ENCODE peak calls at places on chromosomes 7 and 10, in nine cellular contexts. X, Q, G, F, C, P, E, Y and A are unnamed samples.

GRCh38 chr10:103691723-103692380 is 163.5 kb downstream of the SH3PXD2A start:
- DNase-seq in F (no peak), G (no peak), C (no peak), Y (peak; percentile 55), Q (no peak), X (no peak), P (no peak), E (no peak), A (no peak)

GRCh38 chr10:106355450-106355849 is 809.1 kb downstream of the SORCS1 start:
- DNase-seq in E (no peak), G (no peak), F (no peak), Q (no peak), P (no peak), C (no peak), X (peak; percentile 36), Y (no peak), A (no peak)

GRCh38 chr7:36289833-36290661 is 99.6 kb upstream of the ANLN start:
- DNase-seq in Y (no peak), X (no peak), E (no peak), Q (no peak), G (no peak), C (no peak), F (no peak), P (no peak), A (peak; percentile 79)

GRCh38 chr7:108385834-108386422 is 70.3 kb downstream of the NRCAM start:
- DNase-seq in E (no peak), C (no peak), X (no peak), P (no peak), G (no peak), Q (no peak), F (no peak), Y (no peak), A (no peak)

GRCh38 chr7:102080371-102081243 is 206.1 kb upstream of the SH2B2 start:
- DNase-seq in G (no peak), F (peak; percentile 27), P (no peak), C (peak; percentile 60), Q (no peak), Y (no peak), X (no peak), E (no peak), A (no peak)

GRCh38 chr10:89351402-89352038 is 23.7 kb downstream of the IFIT3 start:
- DNase-seq in P (no peak), C (no peak), Q (no peak), F (no peak), G (no peak), E (no peak), X (no peak), Y (no peak), A (no peak)

GRCh38 chr10:63103971-63104409 is 29.1 kb upstream of the NRBF2 start:
- DNase-seq in F (no peak), G (no peak), Q (no peak), C (no peak), X (peak; percentile 48), Y (no peak), E (no peak), P (no peak), A (no peak)

GRCh38 chr7:140533394-140533872 is 54.1 kb upstream of the MKRN1 start:
- DNase-seq in X (no peak), Y (no peak), Q (peak; percentile 30), E (no peak), F (no peak), G (no peak), C (peak; percentile 57), P (no peak), A (no peak)

GRCh38 chr7:18619311-18619710 is 123.8 kb downstream of the HDAC9 start:
- DNase-seq in F (no peak), E (no peak), C (no peak), Q (no peak), P (no peak), X (no peak), Y (no peak), G (no peak), A (no peak)

GRCh38 chr10:26439436-26440090 is 1.4 kb downstream of the APBB1IP start:
- DNase-seq in Q (no peak), E (no peak), F (no peak), P (no peak), Y (no peak), G (no peak), X (no peak), C (no peak), A (no peak)

GRCh38 chr7:94687810-94688209 is 31.9 kb upstream of the SGCE start:
- DNase-seq in G (no peak), Q (no peak), P (no peak), F (no peak), E (no peak), Y (no peak), X (no peak), C (no peak), A (no peak)

GRCh38 chr10:14185501-14186045 is 145.2 kb downstream of the FRMD4A start:
- DNase-seq in E (no peak), G (peak; percentile 16), F (no peak), Y (peak; percentile 20), C (no peak), X (peak; percentile 86), Q (no peak), P (no peak), A (no peak)

GRCh38 chr7:11427686-11428273 is 404.2 kb downstream of the THSD7A start:
- DNase-seq in C (no peak), P (no peak), X (peak; percentile 74), F (no peak), G (no peak), Y (no peak), E (no peak), Q (no peak), A (no peak)

GRCh38 chr7:24883632-24884013 is 96.4 kb downstream of the OSBPL3 start:
- DNase-seq in Y (no peak), X (no peak), Q (no peak), G (no peak), E (no peak), P (no peak), C (no peak), F (no peak), A (no peak)

DNA sequence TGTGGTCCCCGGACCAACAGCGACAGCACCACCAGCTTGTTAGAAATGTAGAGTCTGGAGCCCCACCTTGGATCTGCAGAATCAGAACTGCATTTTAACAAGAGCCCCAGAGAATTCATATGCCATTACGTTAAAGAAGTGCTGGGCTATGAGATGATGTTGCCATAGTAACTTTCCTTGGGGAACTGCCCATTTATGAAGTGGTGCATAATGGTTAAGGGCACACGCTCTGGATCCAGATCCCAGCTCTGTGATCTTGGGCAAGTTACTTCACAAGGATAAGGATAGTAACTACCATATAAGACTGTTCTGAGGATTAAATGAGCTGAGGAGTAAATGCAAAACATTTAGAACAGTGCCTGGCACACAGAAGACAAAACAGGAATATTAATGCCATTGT is 48.8 kb downstream of the ZCCHC24 start:
- DNase-seq in P (no peak), C (no peak), Y (no peak), X (no peak), F (no peak), Q (no peak), E (no peak), G (no peak), A (no peak)
- H3K4me1 ChIP-seq in P (peaks cover 41% of the 10 kb centered on the region), C (peaks cover 8% of the 10 kb centered on the region), Y (peaks cover 43% of the 10 kb centered on the region), X (peaks cover 16% of the 10 kb centered on the region), F (peaks cover 56% of the 10 kb centered on the region), Q (peaks cover 5% of the 10 kb centered on the region), E (no peaks in the 10 kb centered on the region), G (no peaks in the 10 kb centered on the region), A (no peaks in the 10 kb centered on the region)

GRCh38 chr10:59898125-59898835 is 8.1 kb downstream of the CCDC6 start:
- DNase-seq in P (no peak), X (no peak), F (no peak), G (no peak), E (no peak), Q (no peak), C (no peak), Y (no peak), A (no peak)

GRCh38 chr10:59894114-59894513 is 12.2 kb downstream of the CCDC6 start:
- DNase-seq in Y (no peak), C (peak; percentile 85), P (no peak), E (peak; percentile 83), F (peak; percentile 79), Q (peak; percentile 61), X (peak; percentile 22), G (no peak), A (peak; percentile 77)

GRCh38 chr10:59892697-59893096 is 13.7 kb downstream of the CCDC6 start:
- DNase-seq in G (no peak), P (peak; percentile 53), E (no peak), X (no peak), Y (peak; percentile 28), F (no peak), Q (no peak), C (no peak), A (no peak)

GRCh38 chr10:59895629-59896116 is 10.7 kb downstream of the CCDC6 start:
- DNase-seq in C (peak; percentile 64), E (no peak), F (no peak), Q (no peak), G (no peak), Y (no peak), P (no peak), X (no peak), A (peak; percentile 54)

GRCh38 chr10:59896186-59896585 is 10.2 kb downstream of the CCDC6 start:
- DNase-seq in Y (no peak), C (no peak), P (peak; percentile 45), X (peak; percentile 17), E (no peak), F (no peak), G (no peak), Q (peak; percentile 73), A (no peak)
- H3K4me1 ChIP-seq in Y (peaks cover 94% of the 10 kb centered on the region), C (peaks cover 11% of the 10 kb centered on the region), P (peaks cover 77% of the 10 kb centered on the region), X (no peaks in the 10 kb centered on the region), E (peaks cover 13% of the 10 kb centered on the region), F (peaks cover 70% of the 10 kb centered on the region), G (peaks cover 31% of the 10 kb centered on the region), Q (peaks cover 64% of the 10 kb centered on the region), A (peaks cover 97% of the 10 kb centered on the region)

DNA sequence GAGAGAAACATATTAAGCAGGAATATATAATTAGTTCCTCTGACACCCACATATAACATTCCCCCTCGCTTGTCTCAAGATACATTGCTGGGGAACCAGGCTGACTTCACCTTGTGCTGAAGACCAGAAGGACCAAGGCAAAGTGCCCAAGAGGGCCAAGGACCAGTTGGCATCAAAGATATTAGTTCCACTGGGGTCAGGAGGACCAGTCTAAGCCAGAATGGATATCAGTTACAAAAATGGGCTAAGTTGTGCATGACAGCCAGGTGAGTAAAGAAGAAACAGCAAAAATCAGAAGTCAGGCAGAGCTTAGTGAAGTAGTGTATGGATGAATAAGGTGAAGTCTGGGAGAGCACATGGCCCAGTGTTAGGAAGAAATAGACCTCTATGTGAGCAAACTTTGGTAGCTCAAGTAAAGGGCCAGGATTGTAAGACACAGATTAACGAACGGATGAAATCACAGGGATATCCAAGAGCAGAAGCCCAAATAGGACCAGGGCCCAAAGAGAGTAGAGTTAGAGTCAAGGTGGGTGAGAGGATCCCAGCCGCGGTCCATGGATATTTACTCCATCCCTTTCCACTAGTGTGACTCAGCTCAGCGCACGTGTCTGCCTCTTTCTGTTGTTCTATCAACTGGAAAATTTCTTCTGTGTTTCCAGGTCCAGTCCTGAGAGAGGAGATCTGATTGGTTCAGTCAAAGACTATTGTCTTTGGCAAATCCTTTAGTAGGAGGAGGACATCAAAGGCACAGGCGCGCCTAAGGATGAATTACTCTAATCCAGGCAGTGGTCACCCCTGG is 5.0 kb downstream of the CALD1 start:
- DNase-seq in E (peak; percentile 77), C (no peak), P (peak; percentile 41), F (no peak), Q (no peak), Y (no peak), X (no peak), G (no peak), A (no peak)
- H3K4me1 ChIP-seq in E (peaks cover 6% of the 10 kb centered on the region), C (no peaks in the 10 kb centered on the region), P (peaks cover 46% of the 10 kb centered on the region), F (peaks cover 24% of the 10 kb centered on the region), Q (no peaks in the 10 kb centered on the region), Y (no peaks in the 10 kb centered on the region), X (peaks cover 18% of the 10 kb centered on the region), G (no peaks in the 10 kb centered on the region), A (no peaks in the 10 kb centered on the region)

GRCh38 chr10:110772454-110773025 is 99.2 kb upstream of the PDCD4 start:
- DNase-seq in Q (no peak), E (no peak), Y (no peak), P (no peak), X (no peak), C (no peak), F (no peak), G (no peak), A (no peak)
- H3K4me1 ChIP-seq in Q (peaks cover 10% of the 10 kb centered on the region), E (no peaks in the 10 kb centered on the region), Y (peaks cover 8% of the 10 kb centered on the region), P (no peaks in the 10 kb centered on the region), X (no peaks in the 10 kb centered on the region), C (no peaks in the 10 kb centered on the region), F (no peaks in the 10 kb centered on the region), G (no peaks in the 10 kb centered on the region), A (no peaks in the 10 kb centered on the region)